ENCODE peak calls at places on chromosomes 13 and 19, in five cellular contexts. N, E, C, X and T are unnamed samples.

GRCh38 chr19:6744381-6745288 is 5.2 kb downstream of the TRIP10 start:
- DNase-seq in N (no peak), E (no peak), C (no peak), X (no peak), T (no peak)

GRCh38 chr19:11251650-11252314 is 10.5 kb downstream of the DOCK6 start:
- DNase-seq in N (no peak), E (no peak), C (no peak), X (no peak), T (no peak)

GRCh38 chr19:50203281-50204080 is at the start of gene MYH14:
- DNase-seq in N (no peak), E (peak), C (no peak), X (peak), T (no peak)

GRCh38 chr13:109998808-109999528 is 212.6 kb upstream of the IRS2 start:
- DNase-seq in N (no peak), E (no peak), C (no peak), X (peak), T (no peak)

GRCh38 chr19:35347930-35348298 is 212 bp downstream of the FFAR1 start:
- DNase-seq in N (no peak), E (no peak), C (no peak), X (no peak), T (no peak)

GRCh38 chr13:73303858-73304257 is 245.1 kb downstream of the KLF5 start:
- DNase-seq in N (peak), E (no peak), C (no peak), X (no peak), T (no peak)

GRCh38 chr19:21221653-21222052 is 79.8 kb downstream of the ZNF431 start:
- DNase-seq in N (no peak), E (no peak), C (no peak), X (no peak), T (no peak)

GRCh38 chr13:62014299-62014698 is 598.6 kb upstream of the PCDH20 start:
- DNase-seq in N (no peak), E (no peak), C (no peak), X (no peak), T (no peak)

GRCh38 chr19:2170219-2170618 is 6.5 kb downstream of the DOT1L start:
- DNase-seq in N (no peak), E (no peak), C (no peak), X (no peak), T (no peak)

GRCh38 chr13:24135674-24136300 is 24.7 kb upstream of the SPATA13 start:
- DNase-seq in N (no peak), E (no peak), C (no peak), X (no peak), T (no peak)